ENCODE peak calls at places on chromosomes 16 and 17, in nine cellular contexts. U, S, C, B, J, O, H, M and Z are unnamed samples.

GRCh38 chr17:49434821-49435581 is 20.3 kb upstream of the PHB1 start:
- DNase-seq in U (no peak), S (peak), C (no peak), B (no peak), J (peak), O (peak), H (no peak), M (peak), Z (peak)

GRCh38 chr17:61486135-61487120 is 34.2 kb downstream of the TBX4 start:
- DNase-seq in U (no peak), S (no peak), C (peak), B (no peak), J (no peak), O (no peak), H (peak), M (no peak), Z (peak)

GRCh38 chr16:80107900-80108299 is 432.9 kb upstream of the DYNLRB2 start:
- DNase-seq in U (no peak), S (no peak), C (no peak), B (no peak), J (no peak), O (no peak), H (no peak), M (no peak), Z (no peak)

GRCh38 chr17:83153681-83154310 is 74.4 kb downstream of the METRNL start:
- DNase-seq in U (no peak), S (peak), C (peak), B (no peak), J (no peak), O (no peak), H (peak), M (no peak), Z (peak)

GRCh38 chr16:70757183-70757582 is 43.8 kb downstream of the VAC14 start:
- DNase-seq in U (no peak), S (no peak), C (peak), B (no peak), J (no peak), O (no peak), H (no peak), M (no peak), Z (no peak)

GRCh38 chr16:65375651-65376050 is 253.8 kb upstream of the CDH11 start:
- DNase-seq in U (no peak), S (no peak), C (no peak), B (no peak), J (no peak), O (peak), H (no peak), M (no peak), Z (no peak)

GRCh38 chr16:50326835-50327465 is 41.8 kb downstream of the BRD7 start:
- DNase-seq in U (no peak), S (no peak), C (no peak), B (no peak), J (no peak), O (peak), H (no peak), M (no peak), Z (no peak)

GRCh38 chr17:69282002-69282401 is 44.9 kb downstream of the ABCA5 start:
- DNase-seq in U (no peak), S (no peak), C (no peak), B (no peak), J (no peak), O (no peak), H (no peak), M (no peak), Z (no peak)

GRCh38 chr16:20316715-20317114 is 10.6 kb downstream of the GP2 start:
- DNase-seq in U (no peak), S (no peak), C (no peak), B (no peak), J (no peak), O (no peak), H (no peak), M (no peak), Z (no peak)

GRCh38 chr17:65902831-65903549 is 288.9 kb downstream of the CEP112 start:
- DNase-seq in U (no peak), S (no peak), C (no peak), B (no peak), J (no peak), O (no peak), H (no peak), M (peak), Z (no peak)

GRCh38 chr17:15398291-15398690 is 56.9 kb upstream of the TEKT3 start:
- DNase-seq in U (no peak), S (no peak), C (no peak), B (no peak), J (no peak), O (peak), H (no peak), M (peak), Z (no peak)

GRCh38 chr16:50305441-50306061 is 39.2 kb downstream of the ADCY7 start:
- DNase-seq in U (no peak), S (no peak), C (peak), B (no peak), J (no peak), O (no peak), H (peak), M (no peak), Z (peak)

GRCh38 chr17:4520060-4520880 is 21.6 kb downstream of the SPNS2 start:
- DNase-seq in U (no peak), S (no peak), C (no peak), B (no peak), J (no peak), O (no peak), H (no peak), M (no peak), Z (no peak)

GRCh38 chr17:8844229-8845218 is 22.9 kb downstream of the PIK3R6 start:
- DNase-seq in U (no peak), S (no peak), C (no peak), B (no peak), J (no peak), O (no peak), H (no peak), M (no peak), Z (no peak)

GRCh38 chr16:4511441-4512082 is 27.0 kb downstream of the CDIP1 start:
- DNase-seq in U (peak), S (no peak), C (peak), B (peak), J (peak), O (peak), H (no peak), M (peak), Z (no peak)

GRCh38 chr17:80055597-80055996 is 19.2 kb downstream of the CCDC40 start:
- DNase-seq in U (no peak), S (no peak), C (no peak), B (no peak), J (no peak), O (no peak), H (no peak), M (no peak), Z (no peak)

GRCh38 chr16:12000032-12000431 is 23.5 kb downstream of the SNX29 start:
- DNase-seq in U (no peak), S (no peak), C (no peak), B (no peak), J (no peak), O (no peak), H (no peak), M (no peak), Z (no peak)

GRCh38 chr17:35127751-35128514 is 6.5 kb downstream of the FNDC8 start:
- DNase-seq in U (peak), S (no peak), C (no peak), B (no peak), J (no peak), O (peak), H (no peak), M (no peak), Z (no peak)

GRCh38 chr16:54493076-54493475 is 206.5 kb upstream of the IRX3 start:
- DNase-seq in U (no peak), S (no peak), C (no peak), B (no peak), J (no peak), O (no peak), H (no peak), M (no peak), Z (no peak)

GRCh38 chr17:55463600-55463999 is 42.0 kb upstream of the MMD start:
- DNase-seq in U (no peak), S (no peak), C (no peak), B (no peak), J (no peak), O (no peak), H (no peak), M (no peak), Z (no peak)

GRCh38 chr17:31580331-31581021 is 189.0 kb downstream of the RAB11FIP4 start:
- DNase-seq in U (no peak), S (peak), C (no peak), B (peak), J (no peak), O (peak), H (no peak), M (peak), Z (no peak)

GRCh38 chr16:79885320-79885719 is 284.8 kb upstream of the MAF start:
- DNase-seq in U (no peak), S (peak), C (no peak), B (no peak), J (no peak), O (no peak), H (no peak), M (no peak), Z (no peak)

GRCh38 chr16:19933740-19934139 is 49.1 kb upstream of the GPRC5B start:
- DNase-seq in U (no peak), S (no peak), C (no peak), B (no peak), J (no peak), O (no peak), H (no peak), M (no peak), Z (no peak)

GRCh38 chr17:55394357-55395021 is 27.1 kb downstream of the MMD start:
- DNase-seq in U (no peak), S (no peak), C (no peak), B (no peak), J (no peak), O (no peak), H (no peak), M (no peak), Z (no peak)

GRCh38 chr17:60506312-60506711 is 19.7 kb downstream of the APPBP2 start:
- DNase-seq in U (no peak), S (no peak), C (no peak), B (no peak), J (no peak), O (peak), H (no peak), M (no peak), Z (no peak)

GRCh38 chr17:27748360-27748825 is 51.9 kb downstream of the NOS2 start:
- DNase-seq in U (no peak), S (no peak), C (no peak), B (no peak), J (no peak), O (no peak), H (no peak), M (no peak), Z (no peak)

GRCh38 chr17:47801176-47801765 is 20.3 kb downstream of the OSBPL7 start:
- DNase-seq in U (no peak), S (no peak), C (no peak), B (no peak), J (no peak), O (no peak), H (peak), M (no peak), Z (peak)

GRCh38 chr16:84774810-84775209 is 45.0 kb upstream of the CRISPLD2 start:
- DNase-seq in U (no peak), S (no peak), C (no peak), B (no peak), J (no peak), O (peak), H (no peak), M (peak), Z (peak)

GRCh38 chr16:54602666-54603065 is 316.1 kb upstream of the IRX3 start:
- DNase-seq in U (no peak), S (no peak), C (no peak), B (no peak), J (no peak), O (no peak), H (no peak), M (no peak), Z (no peak)

GRCh38 chr17:80986816-80987480 is 4.7 kb upstream of the CHMP6 start:
- DNase-seq in U (peak), S (no peak), C (peak), B (no peak), J (no peak), O (no peak), H (no peak), M (peak), Z (no peak)

GRCh38 chr17:66091440-66092080 is 100.4 kb downstream of the CEP112 start:
- DNase-seq in U (no peak), S (no peak), C (no peak), B (no peak), J (no peak), O (no peak), H (no peak), M (no peak), Z (no peak)

GRCh38 chr16:72928089-72928981 is 119.6 kb downstream of the ZFHX3 start:
- DNase-seq in U (no peak), S (no peak), C (peak), B (no peak), J (no peak), O (no peak), H (no peak), M (no peak), Z (no peak)

GRCh38 chr16:52474679-52475078 is 72.3 kb downstream of the TOX3 start:
- DNase-seq in U (no peak), S (no peak), C (no peak), B (no peak), J (no peak), O (no peak), H (no peak), M (no peak), Z (no peak)

GRCh38 chr17:19753661-19754463 is 5.8 kb upstream of the ALDH3A1 start:
- DNase-seq in U (peak), S (peak), C (peak), B (peak), J (peak), O (no peak), H (no peak), M (peak), Z (no peak)

GRCh38 chr17:21214777-21215541 is 998 bp upstream of the TMEM11 start:
- DNase-seq in U (no peak), S (no peak), C (peak), B (no peak), J (peak), O (no peak), H (no peak), M (peak), Z (peak)

GRCh38 chr17:45235071-45236001 is 13.7 kb downstream of the FMNL1 start:
- DNase-seq in U (peak), S (peak), C (peak), B (peak), J (peak), O (peak), H (peak), M (peak), Z (peak)

GRCh38 chr17:75011788-75012319 is 616 bp upstream of the MRPL58 start:
- DNase-seq in U (peak), S (peak), C (no peak), B (peak), J (no peak), O (peak), H (peak), M (peak), Z (peak)

GRCh38 chr16:11742041-11742535 is 569 bp downstream of the TXNDC11 start:
- DNase-seq in U (peak), S (peak), C (peak), B (peak), J (peak), O (no peak), H (peak), M (peak), Z (peak)

GRCh38 chr16:72400257-72401078 is 228.5 kb upstream of the PMFBP1 start:
- DNase-seq in U (no peak), S (no peak), C (no peak), B (no peak), J (peak), O (peak), H (no peak), M (peak), Z (peak)

GRCh38 chr17:42421479-42422332 is 1.4 kb downstream of the CAVIN1 start:
- DNase-seq in U (peak), S (no peak), C (peak), B (peak), J (no peak), O (peak), H (peak), M (no peak), Z (no peak)
- TF ChIP-seq POLR2A in U (no peak), S (no peak), C (no peak), B (no peak), J (no peak), O (peak), H (no peak), M (no peak), Z (no peak)

DNA sequence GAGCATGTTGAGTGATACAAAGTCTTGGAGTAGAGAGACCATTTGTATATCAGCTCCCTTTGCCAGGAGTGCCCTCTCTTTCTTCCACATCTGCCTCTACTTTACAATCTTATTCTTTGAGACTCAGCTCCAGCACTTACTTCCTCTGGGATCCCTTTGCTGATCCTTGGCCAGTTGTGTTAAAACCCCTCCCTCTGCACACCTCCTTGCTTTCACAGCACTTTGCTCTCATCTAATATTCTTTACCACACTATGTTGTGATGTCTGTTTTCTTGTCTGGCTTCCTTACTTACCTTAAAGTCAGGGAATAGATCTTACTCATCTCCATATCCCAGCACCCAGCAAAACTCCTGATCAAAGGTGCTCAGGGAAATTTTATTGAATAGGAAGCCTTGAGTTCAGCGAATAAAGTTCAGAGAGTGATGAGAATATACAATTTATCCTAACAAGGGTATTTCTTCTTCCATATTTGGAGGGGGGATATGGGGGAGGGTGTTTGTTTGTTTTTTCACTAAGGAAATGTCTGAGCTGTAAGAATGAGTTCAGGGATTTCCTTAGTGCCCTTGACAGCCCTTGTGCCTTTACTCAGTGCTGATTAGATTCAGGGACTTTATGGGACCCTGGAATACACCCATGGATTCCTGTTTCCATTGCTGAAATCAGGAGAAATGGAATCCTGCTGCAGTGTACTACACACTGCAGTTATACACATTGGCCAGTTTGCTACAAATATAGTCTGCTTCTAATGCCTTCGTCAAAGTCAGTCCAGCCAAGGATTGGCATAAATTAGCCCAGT is 32.0 kb downstream of the MRTFB start:
- DNase-seq in U (no peak), S (no peak), C (no peak), B (no peak), J (no peak), O (no peak), H (no peak), M (no peak), Z (no peak)
- H3K4me3 ChIP-seq in U (no peak), S (no peak), C (no peak), B (no peak), J (no peak), O (no peak), H (no peak), M (no peak), Z (no peak)

GRCh38 chr16:2008631-2009301 is 855 bp downstream of the ZNF598 start:
- DNase-seq in U (no peak), S (no peak), C (peak), B (peak), J (no peak), O (peak), H (no peak), M (no peak), Z (no peak)

GRCh38 chr16:2008009-2008526 is 1.6 kb downstream of the ZNF598 start:
- DNase-seq in U (no peak), S (peak), C (peak), B (no peak), J (no peak), O (peak), H (peak), M (no peak), Z (peak)

GRCh38 chr16:2007081-2007836 is 2.4 kb downstream of the ZNF598 start:
- DNase-seq in U (no peak), S (no peak), C (peak), B (no peak), J (no peak), O (no peak), H (no peak), M (no peak), Z (no peak)

GRCh38 chr16:2009302-2009711 is 314 bp downstream of the ZNF598 start:
- DNase-seq in U (no peak), S (no peak), C (peak), B (peak), J (no peak), O (no peak), H (no peak), M (no peak), Z (no peak)

DNA sequence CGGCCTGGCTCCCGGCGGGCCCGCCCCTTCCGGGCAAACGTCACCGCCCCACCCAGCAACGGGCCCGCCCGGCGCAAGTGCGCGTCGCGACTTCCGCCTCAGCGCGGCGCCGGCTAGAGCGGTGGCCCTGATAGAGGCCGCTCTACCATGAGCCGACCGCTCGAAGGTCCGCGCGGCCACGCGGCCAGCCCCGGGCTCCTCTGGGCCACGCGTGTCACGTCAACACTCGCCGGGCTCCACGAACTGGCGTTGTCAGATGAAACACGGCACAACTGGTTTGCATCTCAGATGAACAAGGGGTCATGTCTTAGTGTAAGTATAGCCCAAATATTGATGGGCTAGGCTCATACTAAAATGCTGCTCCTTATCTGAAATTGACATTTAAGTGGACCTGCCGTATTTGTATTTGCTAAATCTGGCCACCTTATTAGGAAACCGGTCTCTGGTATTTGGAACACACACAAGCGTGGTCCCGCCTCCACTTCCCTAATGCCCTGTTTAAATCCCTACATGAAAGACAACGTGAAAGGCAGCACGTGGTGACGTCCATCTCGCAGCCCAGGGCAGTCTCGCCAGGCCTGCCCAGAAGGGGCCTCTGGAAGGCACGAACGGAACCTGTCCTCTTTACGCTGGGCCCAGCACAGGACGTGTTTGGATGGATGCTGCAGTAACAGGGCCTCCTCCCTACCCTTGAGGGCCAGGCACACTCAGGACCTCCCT is at the start of gene ZNF598:
- DNase-seq in U (peak), S (peak), C (peak), B (peak), J (peak), O (peak), H (no peak), M (peak), Z (peak)
- TF ChIP-seq POLR2A in U (peak), S (peak), C (peak), B (peak), J (peak), O (peak), H (peak), M (peak), Z (no peak)

GRCh38 chr17:5912927-5913565 is 157.1 kb upstream of the WSCD1 start:
- DNase-seq in U (no peak), S (no peak), C (no peak), B (no peak), J (no peak), O (no peak), H (no peak), M (no peak), Z (no peak)
- H3K4me3 ChIP-seq in U (no peak), S (no peak), C (no peak), B (no peak), J (no peak), O (no peak), H (no peak), M (no peak), Z (no peak)

GRCh38 chr16:2513405-2514332 is at the start of gene ATP6V0C:
- DNase-seq in U (peak), S (peak), C (peak), B (peak), J (peak), O (peak), H (peak), M (peak), Z (peak)
- TF ChIP-seq POLR2A in U (peak), S (peak), C (peak), B (peak), J (peak), O (peak), H (peak), M (peak), Z (peak)

DNA sequence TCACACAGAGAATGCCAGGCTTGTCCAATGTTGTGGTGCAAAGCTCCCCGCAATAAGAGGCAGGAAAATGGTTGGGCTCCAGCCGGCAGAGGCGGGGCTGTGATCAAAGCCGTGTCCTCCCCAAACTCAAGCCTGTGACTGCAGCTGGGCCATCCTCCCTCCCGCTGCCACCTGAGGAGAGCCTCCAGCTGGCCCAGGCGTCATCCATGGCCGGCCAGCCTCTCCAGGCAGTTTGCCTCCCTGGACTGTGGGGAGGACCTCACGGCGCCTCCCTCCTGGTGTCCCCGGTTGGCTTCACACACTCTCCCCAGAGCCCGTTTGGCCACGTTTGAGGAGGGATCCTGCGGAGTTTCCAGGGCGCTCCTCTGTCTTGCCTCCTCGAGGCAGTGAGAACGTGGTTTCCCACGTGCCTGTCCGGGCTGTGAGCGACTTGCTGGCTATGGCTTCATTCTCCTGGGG is 134.1 kb downstream of the IRF8 start:
- DNase-seq in U (no peak), S (no peak), C (no peak), B (no peak), J (no peak), O (no peak), H (peak), M (no peak), Z (peak)
- H3K4me3 ChIP-seq in U (no peak), S (peak), C (no peak), B (no peak), J (no peak), O (no peak), H (no peak), M (no peak), Z (no peak)